ENCODE peak calls at places on chromosomes 2 and 18, in ten cellular contexts. N, Y, Z, B, Q, G, T, I, U and R are unnamed samples.

GRCh38 chr2:219460424-219460926 is 25.8 kb downstream of the SPEG start:
- DNase-seq in N (no peak), Y (peak; percentile 71), Z (peak; percentile 80), B (no peak), Q (peak; percentile 99), G (no peak), T (no peak), I (no peak), U (no peak), R (no peak)

GRCh38 chr2:66434679-66435548 is at the start of gene MEIS1:
- DNase-seq in N (no peak), Y (peak; percentile 92), Z (peak; percentile 100), B (no peak), Q (peak; percentile 96), G (peak; percentile 89), T (peak; percentile 89), I (peak; percentile 68), U (peak; percentile 70), R (peak; percentile 95)

GRCh38 chr2:145060876-145061275 is 541.0 kb upstream of the ZEB2 start:
- DNase-seq in N (no peak), Y (no peak), Z (peak; percentile 51), B (no peak), Q (no peak), G (no peak), T (no peak), I (no peak), U (no peak), R (peak; percentile 69)

GRCh38 chr18:22739789-22740188 is 193.3 kb upstream of the RBBP8 start:
- DNase-seq in N (no peak), Y (no peak), Z (no peak), B (no peak), Q (no peak), G (no peak), T (no peak), I (no peak), U (no peak), R (no peak)

GRCh38 chr18:33749831-33750230 is 171.8 kb downstream of the ASXL3 start:
- DNase-seq in N (no peak), Y (no peak), Z (no peak), B (no peak), Q (no peak), G (no peak), T (no peak), I (no peak), U (peak; percentile 12), R (no peak)

GRCh38 chr2:100813527-100813926 is 6.4 kb upstream of the NPAS2 start:
- DNase-seq in N (no peak), Y (no peak), Z (peak; percentile 46), B (no peak), Q (no peak), G (no peak), T (no peak), I (no peak), U (no peak), R (no peak)

GRCh38 chr2:36456227-36456788 is 100.7 kb downstream of the CRIM1 start:
- DNase-seq in N (no peak), Y (no peak), Z (peak; percentile 81), B (no peak), Q (peak; percentile 86), G (no peak), T (no peak), I (peak; percentile 23), U (no peak), R (no peak)

GRCh38 chr2:159750873-159751272 is 38.6 kb downstream of the MARCHF7 start:
- DNase-seq in N (no peak), Y (no peak), Z (no peak), B (no peak), Q (no peak), G (no peak), T (no peak), I (no peak), U (no peak), R (no peak)

GRCh38 chr18:48950536-48951447 is at the start of gene SMAD7:
- DNase-seq in N (no peak), Y (no peak), Z (peak; percentile 42), B (no peak), Q (no peak), G (no peak), T (no peak), I (no peak), U (peak; percentile 74), R (no peak)

GRCh38 chr2:61978522-61978921 is 73.0 kb downstream of the COMMD1 start:
- DNase-seq in N (no peak), Y (no peak), Z (no peak), B (no peak), Q (no peak), G (no peak), T (no peak), I (no peak), U (peak; percentile 36), R (no peak)

GRCh38 chr2:237403024-237403882 is 10.7 kb downstream of the COL6A3 start:
- DNase-seq in N (no peak), Y (no peak), Z (peak; percentile 92), B (no peak), Q (peak; percentile 73), G (no peak), T (no peak), I (no peak), U (no peak), R (no peak)

GRCh38 chr18:9771261-9771976 is 63.3 kb downstream of the RAB31 start:
- DNase-seq in N (no peak), Y (peak; percentile 1), Z (peak; percentile 54), B (peak; percentile 26), Q (peak; percentile 90), G (peak; percentile 65), T (peak; percentile 92), I (peak; percentile 97), U (peak; percentile 64), R (no peak)

GRCh38 chr2:129802290-129802689 is 177.2 kb upstream of the RAB6C start:
- DNase-seq in N (no peak), Y (no peak), Z (no peak), B (no peak), Q (no peak), G (no peak), T (no peak), I (no peak), U (no peak), R (no peak)

GRCh38 chr18:9695605-9696004 is 12.5 kb upstream of the RAB31 start:
- DNase-seq in N (no peak), Y (no peak), Z (no peak), B (no peak), Q (no peak), G (no peak), T (no peak), I (no peak), U (no peak), R (no peak)

GRCh38 chr2:224379210-224379609 is 22.7 kb downstream of the FAM124B start:
- DNase-seq in N (no peak), Y (no peak), Z (no peak), B (no peak), Q (no peak), G (no peak), T (no peak), I (no peak), U (no peak), R (no peak)

GRCh38 chr18:2529154-2529553 is 42.2 kb downstream of the METTL4 start:
- DNase-seq in N (no peak), Y (no peak), Z (no peak), B (no peak), Q (no peak), G (no peak), T (peak; percentile 9), I (no peak), U (no peak), R (peak; percentile 68)

GRCh38 chr2:121855456-121855985 is 100.1 kb downstream of the TSN start:
- DNase-seq in N (no peak), Y (no peak), Z (no peak), B (no peak), Q (no peak), G (no peak), T (no peak), I (no peak), U (no peak), R (no peak)

GRCh38 chr2:45156605-45157004 is 147.4 kb upstream of the SIX2 start:
- DNase-seq in N (no peak), Y (no peak), Z (no peak), B (no peak), Q (no peak), G (no peak), T (no peak), I (no peak), U (no peak), R (no peak)

GRCh38 chr18:11951390-11951851 is 29.9 kb upstream of the IMPA2 start:
- DNase-seq in N (no peak), Y (no peak), Z (no peak), B (no peak), Q (no peak), G (no peak), T (no peak), I (no peak), U (no peak), R (no peak)

GRCh38 chr2:47079515-47080412 is 75.3 kb downstream of the STPG4 start:
- DNase-seq in N (no peak), Y (no peak), Z (no peak), B (no peak), Q (peak; percentile 74), G (no peak), T (no peak), I (no peak), U (no peak), R (no peak)

GRCh38 chr2:201404699-201405275 is 46.5 kb downstream of the TRAK2 start:
- DNase-seq in N (no peak), Y (no peak), Z (no peak), B (no peak), Q (no peak), G (no peak), T (no peak), I (no peak), U (no peak), R (no peak)

GRCh38 chr2:127810156-127810636 is 775 bp downstream of the WDR33 start:
- DNase-seq in N (no peak), Y (no peak), Z (no peak), B (no peak), Q (no peak), G (no peak), T (peak; percentile 22), I (no peak), U (no peak), R (no peak)

GRCh38 chr2:118061135-118061955 is 26.9 kb upstream of the INSIG2 start:
- DNase-seq in N (no peak), Y (no peak), Z (peak; percentile 82), B (no peak), Q (no peak), G (no peak), T (peak; percentile 52), I (peak; percentile 26), U (peak; percentile 41), R (no peak)

GRCh38 chr2:166521155-166521554 is 27.1 kb upstream of the SCN7A start:
- DNase-seq in N (no peak), Y (no peak), Z (no peak), B (no peak), Q (no peak), G (no peak), T (no peak), I (no peak), U (no peak), R (no peak)

GRCh38 chr2:230267556-230267955 is 42.0 kb downstream of the SP140 start:
- DNase-seq in N (no peak), Y (no peak), Z (no peak), B (no peak), Q (no peak), G (no peak), T (no peak), I (no peak), U (peak; percentile 40), R (no peak)

GRCh38 chr2:225640550-225640949 is 241.0 kb downstream of the NYAP2 start:
- DNase-seq in N (no peak), Y (no peak), Z (no peak), B (no peak), Q (no peak), G (no peak), T (no peak), I (no peak), U (no peak), R (no peak)

GRCh38 chr18:36942264-36942663 is 113.3 kb downstream of the KIAA1328 start:
- DNase-seq in N (no peak), Y (no peak), Z (peak; percentile 31), B (no peak), Q (no peak), G (no peak), T (peak; percentile 40), I (peak; percentile 20), U (peak; percentile 38), R (no peak)

GRCh38 chr2:110804915-110805314 is 72.5 kb downstream of the ACOXL start:
- DNase-seq in N (peak; percentile 76), Y (no peak), Z (no peak), B (no peak), Q (no peak), G (no peak), T (no peak), I (no peak), U (peak; percentile 72), R (no peak)